ENCODE peak calls at places on chromosomes 2 and 18, in four cellular contexts. H is K562, C is GM12878, X is SK-N-SH. F is an unnamed sample.

GRCh38 chr2:47019991-47020681 is 104.5 kb upstream of the MCFD2 start:
- DNase-seq in H (no peak), C (no peak), X (no peak), F (no peak)

GRCh38 chr18:21897811-21898210 is 157.2 kb downstream of the MIB1 start:
- DNase-seq in H (peak; percentile 68), X (peak; percentile 72), C (no peak), F (peak; percentile 75)

GRCh38 chr2:172710584-172711024 is 25.0 kb upstream of the RAPGEF4 start:
- DNase-seq in C (no peak), H (peak; percentile 37), X (peak; percentile 67), F (peak; percentile 51)

GRCh38 chr2:172564376-172564775 is 8.5 kb downstream of the PDK1 start:
- DNase-seq in H (no peak), X (no peak), C (no peak), F (no peak)

GRCh38 chr2:234772775-234773064 is 179.1 kb upstream of the SH3BP4 start:
- DNase-seq in H (no peak), X (no peak), C (no peak), F (no peak)

GRCh38 chr2:166972418-166972817 is 84.1 kb downstream of the XIRP2 start:
- DNase-seq in C (no peak), X (no peak), H (no peak), F (no peak)

GRCh38 chr2:99187011-99187410 is 6.0 kb downstream of the MRPL30 start:
- DNase-seq in X (no peak), C (no peak), H (no peak), F (no peak)

GRCh38 chr2:227597993-227598392 is 700 bp upstream of the SCYGR2 start:
- DNase-seq in H (no peak), C (no peak), X (no peak), F (no peak)

GRCh38 chr2:119230630-119231185 is 7.1 kb downstream of the STEAP3 start:
- DNase-seq in C (no peak), H (no peak), X (no peak), F (no peak)

GRCh38 chr2:143451622-143452021 is 322.4 kb downstream of the ARHGAP15 start:
- DNase-seq in H (peak; percentile 64), X (no peak), C (no peak), F (peak; percentile 55)

GRCh38 chr2:25920326-25920725 is 42.0 kb upstream of the ASXL2 start:
- DNase-seq in H (no peak), C (no peak), X (no peak), F (no peak)

GRCh38 chr2:24024018-24024417 is 14.1 kb downstream of the MFSD2B start:
- DNase-seq in H (peak; percentile 38), X (no peak), C (no peak), F (peak; percentile 49)
- TF ChIP-seq FOXM1 in H (no peak), X (no peak), C (no peak), F (no peak)

GRCh38 chr2:157574165-157574564 is 54.5 kb downstream of the ACVR1C start:
- DNase-seq in H (no peak), C (no peak), X (no peak), F (no peak)

DNA sequence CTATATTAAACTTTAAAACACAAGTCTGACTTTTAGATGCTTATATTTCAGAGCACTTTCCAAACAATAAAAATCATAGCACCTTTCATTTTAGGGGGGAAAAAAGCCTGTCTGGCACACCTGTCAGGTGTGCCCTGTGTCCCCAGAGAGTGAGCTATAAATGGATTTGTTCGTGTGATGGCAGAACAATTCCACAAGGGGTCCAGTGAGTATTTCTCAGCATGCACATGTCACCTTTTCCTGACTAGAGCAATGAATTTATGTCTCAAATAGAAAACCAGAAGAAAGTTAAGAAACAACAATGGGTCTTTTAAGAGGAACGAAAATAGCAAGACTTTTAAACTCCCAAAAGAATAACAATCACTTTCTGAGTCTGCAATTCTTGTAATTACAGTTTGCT is 55.9 kb downstream of the ACVR1C start:
- DNase-seq in X (peak; percentile 33), C (no peak), H (peak; percentile 20), F (peak; percentile 39)
- TF ChIP-seq FOXM1 in X (no peak), C (no peak), H (no peak), F (no peak)

GRCh38 chr2:8324164-8324848 is 357.6 kb upstream of the ID2 start:
- DNase-seq in C (no peak), H (peak; percentile 65), X (no peak), F (no peak)
- TF ChIP-seq FOXM1 in C (no peak), H (no peak), X (no peak), F (no peak)

GRCh38 chr2:2566396-2567323 is 235.6 kb upstream of the MYT1L start:
- DNase-seq in H (no peak), X (no peak), C (no peak), F (no peak)

GRCh38 chr2:2568411-2568810 is 237.3 kb upstream of the MYT1L start:
- DNase-seq in H (no peak), X (no peak), C (no peak), F (no peak)

GRCh38 chr2:2569306-2569705 is 238.2 kb upstream of the MYT1L start:
- DNase-seq in H (no peak), C (no peak), X (no peak), F (no peak)

GRCh38 chr2:2569836-2570235 is 238.8 kb upstream of the MYT1L start:
- DNase-seq in X (no peak), H (no peak), C (no peak), F (no peak)

GRCh38 chr2:2567776-2568175 is 236.7 kb upstream of the MYT1L start:
- DNase-seq in H (no peak), X (no peak), C (no peak), F (no peak)
- TF ChIP-seq FOXM1 in H (no peak), X (no peak), C (no peak), F (no peak)